ENCODE peak calls at places on chromosome 3, in eight cellular contexts. Y is breast epithelium, I is esophagus squamous epithelium, P is brain microvascular endothelial cell, D is epithelial cell of esophagus, C is mammary epithelial cell, K is transverse colon, S is IMR-90. X is an unnamed sample.

GRCh38 chr3:195258449-195259145 is 12.4 kb downstream of the XXYLT1 start:
- DNase-seq in D (peak), C (no peak), Y (no peak), P (no peak), I (no peak), S (no peak), K (no peak), X (no peak)

GRCh38 chr3:94936023-94936580 is 873.2 kb downstream of the NSUN3 start:
- DNase-seq in Y (no peak), K (no peak), P (no peak), D (peak), C (peak), S (no peak), I (no peak), X (peak)

GRCh38 chr3:162367443-162368132 is 871.0 kb downstream of the OTOL1 start:
- DNase-seq in Y (no peak), I (no peak), D (peak), C (no peak), P (no peak), S (peak), K (no peak), X (no peak)

GRCh38 chr3:46852329-46852720 is 10.9 kb downstream of the MYL3 start:
- DNase-seq in I (no peak), K (no peak), C (no peak), Y (peak), D (no peak), S (no peak), P (no peak), X (no peak)

GRCh38 chr3:139111392-139112229 is 66.9 kb upstream of the PRR23C start:
- DNase-seq in C (peak), S (peak), I (no peak), Y (peak), K (peak), D (peak), P (peak), X (peak)

GRCh38 chr3:188711898-188712256 is 459.9 kb upstream of the TPRG1 start:
- DNase-seq in K (no peak), C (no peak), I (no peak), S (no peak), Y (no peak), D (no peak), P (peak), X (no peak)

GRCh38 chr3:188052229-188052965 is 101.6 kb upstream of the LPP start:
- DNase-seq in Y (peak), C (peak), I (no peak), D (no peak), K (peak), P (peak), S (peak), X (no peak)

GRCh38 chr3:98901032-98901464 is 447 bp downstream of the DCBLD2 start:
- DNase-seq in P (peak), K (peak), S (peak), Y (no peak), I (no peak), D (peak), C (peak), X (peak)

GRCh38 chr3:32453346-32453745 is 49.3 kb downstream of the CMTM6 start:
- DNase-seq in K (no peak), I (no peak), Y (no peak), S (peak), P (peak), D (no peak), C (no peak), X (no peak)

GRCh38 chr3:73298243-73299183 is 237.1 kb downstream of the EBLN2 start:
- DNase-seq in I (no peak), C (no peak), P (no peak), S (no peak), Y (no peak), D (no peak), K (no peak), X (no peak)

GRCh38 chr3:163605915-163606314 is 1472.4 kb downstream of the SI start:
- DNase-seq in I (no peak), C (no peak), Y (no peak), D (peak), P (peak), K (no peak), S (no peak), X (peak)

GRCh38 chr3:151430821-151431484 is 29.9 kb downstream of the IGSF10 start:
- DNase-seq in P (no peak), Y (no peak), D (peak), C (no peak), I (no peak), K (no peak), S (no peak), X (peak)

GRCh38 chr3:24229468-24230263 is 265.0 kb downstream of the THRB start:
- DNase-seq in K (no peak), Y (no peak), C (no peak), P (no peak), D (no peak), S (no peak), I (no peak), X (no peak)

GRCh38 chr3:80705290-80705689 is 937.5 kb upstream of the ROBO1 start:
- DNase-seq in C (no peak), S (no peak), P (no peak), I (no peak), D (no peak), Y (no peak), K (no peak), X (no peak)

GRCh38 chr3:14784087-14784596 is 34.6 kb upstream of the FGD5 start:
- DNase-seq in P (no peak), C (no peak), K (no peak), Y (no peak), I (no peak), S (no peak), D (no peak), X (no peak)

GRCh38 chr3:99881121-99881524 is 63.5 kb downstream of the CMSS1 start:
- DNase-seq in C (no peak), P (no peak), I (no peak), S (no peak), K (no peak), Y (no peak), D (no peak), X (no peak)

GRCh38 chr3:128494152-128494650 is 1.2 kb upstream of the GATA2 start:
- DNase-seq in I (no peak), D (no peak), C (no peak), P (no peak), S (no peak), Y (no peak), K (no peak), X (no peak)

GRCh38 chr3:100966049-100966471 is 27.2 kb downstream of the ABI3BP start:
- DNase-seq in P (no peak), I (no peak), K (no peak), S (peak), C (no peak), D (no peak), Y (no peak), X (no peak)

GRCh38 chr3:61875976-61876671 is 314.8 kb downstream of the PTPRG start:
- DNase-seq in D (no peak), K (no peak), S (no peak), I (no peak), P (no peak), Y (no peak), C (no peak), X (no peak)

GRCh38 chr3:181252626-181253025 is 263.1 kb upstream of the DNAJC19 start:
- DNase-seq in C (no peak), P (no peak), I (no peak), S (no peak), Y (no peak), D (peak), K (no peak), X (no peak)

GRCh38 chr3:122931636-122932035 is 95.9 kb downstream of the SEMA5B start:
- DNase-seq in I (no peak), C (peak), K (no peak), Y (no peak), P (no peak), S (no peak), D (peak), X (peak)

GRCh38 chr3:183880121-183880520 is 4.6 kb downstream of the PARL start:
- DNase-seq in D (no peak), K (no peak), I (no peak), S (no peak), C (no peak), P (no peak), Y (no peak), X (no peak)

GRCh38 chr3:189324538-189325138 is 152.9 kb downstream of the TPRG1 start:
- DNase-seq in P (peak), K (peak), D (peak), I (peak), C (peak), S (peak), Y (no peak), X (peak)

GRCh38 chr3:171132873-171133272 is 106.4 kb upstream of the SLC2A2 start:
- DNase-seq in D (peak), I (no peak), Y (no peak), K (no peak), C (peak), S (peak), P (peak), X (no peak)

GRCh38 chr3:46242120-46242519 is at the start of gene CCR3:
- DNase-seq in S (no peak), C (no peak), D (no peak), K (no peak), I (no peak), Y (no peak), P (no peak), X (no peak)

GRCh38 chr3:50256978-50257890 is 11.7 kb upstream of the SEMA3B start:
- DNase-seq in P (no peak), D (peak), C (no peak), I (no peak), S (no peak), K (peak), Y (no peak), X (peak)

GRCh38 chr3:141076821-141077571 is 25.8 kb downstream of the SPSB4 start:
- DNase-seq in Y (no peak), I (no peak), S (peak), D (no peak), C (no peak), K (peak), P (peak), X (no peak)

GRCh38 chr3:12440927-12441326 is 43.4 kb upstream of the TSEN2 start:
- DNase-seq in S (peak), C (no peak), P (peak), Y (no peak), D (no peak), I (no peak), K (no peak), X (no peak)

GRCh38 chr3:61926913-61927312 is 365.5 kb downstream of the PTPRG start:
- DNase-seq in C (peak), I (no peak), K (no peak), P (peak), S (peak), D (peak), Y (no peak), X (peak)

GRCh38 chr3:71583569-71584215 is at the start of gene FOXP1:
- DNase-seq in I (peak), P (peak), K (peak), S (peak), D (peak), Y (peak), C (peak), X (peak)

GRCh38 chr3:15645740-15646490 is 44.4 kb downstream of the BTD start:
- DNase-seq in Y (no peak), P (peak), I (no peak), K (no peak), S (peak), C (peak), D (peak), X (peak)

GRCh38 chr3:142962520-142963265 is 781 bp downstream of the PAQR9 start:
- DNase-seq in Y (no peak), S (no peak), D (no peak), I (no peak), K (no peak), P (no peak), C (no peak), X (no peak)

GRCh38 chr3:119669906-119670570 is 7.2 kb downstream of the COX17 start:
- DNase-seq in D (no peak), S (no peak), K (no peak), P (no peak), I (no peak), Y (no peak), C (no peak), X (no peak)

GRCh38 chr3:139124197-139124596 is 79.5 kb upstream of the PRR23C start:
- DNase-seq in S (no peak), P (no peak), Y (no peak), K (no peak), I (no peak), C (no peak), D (no peak), X (no peak)

GRCh38 chr3:149145926-149146325 is 16.5 kb downstream of the HPS3 start:
- DNase-seq in P (no peak), S (no peak), K (no peak), D (no peak), C (no peak), Y (no peak), I (no peak), X (no peak)

GRCh38 chr3:8888296-8888915 is 74.9 kb downstream of the RAD18 start:
- DNase-seq in D (no peak), Y (no peak), I (no peak), C (no peak), K (no peak), S (peak), P (peak), X (no peak)
- TF ChIP-seq CTCF in D (no peak), Y (no peak), I (no peak), C (no peak), K (no peak), S (no peak), P (no peak), X (no peak)

GRCh38 chr3:78165876-78166275 is 1126.0 kb downstream of the ROBO2 start:
- DNase-seq in D (peak), I (no peak), P (no peak), Y (no peak), S (no peak), C (no peak), K (no peak), X (no peak)
- TF ChIP-seq CTCF in D (peak), I (no peak), P (peak), Y (no peak), S (peak), C (peak), K (no peak), X (peak)

GRCh38 chr3:160685144-160685766 is 8.3 kb downstream of the ARL14 start:
- DNase-seq in C (no peak), S (peak), P (no peak), K (no peak), I (no peak), D (no peak), Y (no peak), X (no peak)
- TF ChIP-seq CTCF in C (peak), S (peak), P (peak), K (peak), I (peak), D (peak), Y (no peak), X (peak)

DNA sequence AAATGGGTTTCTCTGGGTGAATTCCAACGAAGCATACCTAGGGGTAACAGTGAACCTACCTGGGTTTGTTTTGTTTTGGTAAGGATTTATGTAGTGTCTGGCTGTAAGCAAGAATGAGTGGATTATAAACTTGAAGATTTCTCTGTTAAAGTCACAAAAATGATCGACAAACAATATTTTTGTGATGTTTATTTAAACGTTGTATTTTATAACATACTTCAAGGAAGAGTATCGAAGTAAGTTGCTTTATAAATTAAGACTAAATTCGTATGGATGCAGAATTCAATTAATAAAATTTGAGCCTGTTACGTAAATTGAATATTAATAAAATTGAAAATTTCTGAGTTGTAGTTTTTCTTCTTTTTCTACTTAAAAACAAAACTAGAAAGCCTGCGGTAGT is 982 bp upstream of the ZDHHC23 start:
- DNase-seq in D (no peak), Y (no peak), K (no peak), I (no peak), P (no peak), S (no peak), C (no peak), X (no peak)
- TF ChIP-seq CTCF in D (no peak), Y (no peak), K (no peak), I (no peak), P (no peak), S (no peak), C (no peak), X (no peak)